ENCODE peak calls at places on chromosomes 3 and 15, in four cellular contexts. One of them, this sample, is unnamed.
A peak's percentile ranks its signal among the peaks of the same experiment; 100 is the strongest.

GRCh38 chr3:17088602-17089313 is 204.0 kb downstream of the PLCL2 start:
- DNase-seq in GM04503: no peak
- DNase-seq in midbrain: no peak
- DNase-seq in cardiac fibroblast: no peak
- DNase-seq in this sample: peak; percentile 39

GRCh38 chr3:149367021-149367840 is 10.2 kb downstream of the TM4SF1 start:
- DNase-seq in GM04503: no peak
- DNase-seq in midbrain: no peak
- DNase-seq in cardiac fibroblast: peak; percentile 62
- DNase-seq in this sample: no peak

GRCh38 chr3:134651347-134652041 is 672 bp upstream of the KY start:
- DNase-seq in GM04503: no peak
- DNase-seq in midbrain: peak; percentile 61
- DNase-seq in cardiac fibroblast: peak; percentile 48
- DNase-seq in this sample: no peak

GRCh38 chr3:187958432-187959003 is 195.4 kb upstream of the LPP start:
- DNase-seq in GM04503: no peak
- DNase-seq in midbrain: no peak
- DNase-seq in cardiac fibroblast: no peak
- DNase-seq in this sample: no peak

GRCh38 chr15:47394410-47394809 is 322.9 kb upstream of the SEMA6D start:
- DNase-seq in GM04503: no peak
- DNase-seq in midbrain: no peak
- DNase-seq in cardiac fibroblast: no peak
- DNase-seq in this sample: no peak

GRCh38 chr3:67719333-67719732 is 64.9 kb upstream of the SUCLG2 start:
- DNase-seq in GM04503: no peak
- DNase-seq in midbrain: no peak
- DNase-seq in cardiac fibroblast: no peak
- DNase-seq in this sample: no peak

GRCh38 chr3:156519758-156520162 is 35.2 kb downstream of the SSR3 start:
- DNase-seq in GM04503: no peak
- DNase-seq in midbrain: no peak
- DNase-seq in cardiac fibroblast: no peak
- DNase-seq in this sample: no peak

GRCh38 chr3:4943553-4943952 is 35.7 kb upstream of the BHLHE40 start:
- DNase-seq in GM04503: no peak
- DNase-seq in midbrain: no peak
- DNase-seq in cardiac fibroblast: no peak
- DNase-seq in this sample: no peak

GRCh38 chr15:75720787-75721461 is 8.3 kb upstream of the CSPG4 start:
- DNase-seq in GM04503: no peak
- DNase-seq in midbrain: no peak
- DNase-seq in cardiac fibroblast: no peak
- DNase-seq in this sample: no peak

GRCh38 chr3:186209810-186210752 is 101.2 kb upstream of the ETV5 start:
- DNase-seq in GM04503: peak; percentile 29
- DNase-seq in midbrain: peak; percentile 91
- DNase-seq in cardiac fibroblast: peak; percentile 72
- DNase-seq in this sample: peak; percentile 97

GRCh38 chr3:30630238-30631030 is 24.0 kb downstream of the TGFBR2 start:
- DNase-seq in GM04503: no peak
- DNase-seq in midbrain: no peak
- DNase-seq in cardiac fibroblast: no peak
- DNase-seq in this sample: no peak

This sample was measured in putamen.